ENCODE peak calls at places on chromosomes 2 and 18, in four cellular contexts. O is endodermal cell, L is mesendoderm, E is HCT116. R is an unnamed sample.

GRCh38 chr18:13374468-13375301 is 156.1 kb downstream of the LDLRAD4 start:
- DNase-seq in O (peak; percentile 47), L (peak; percentile 77), E (no peak), R (no peak)

GRCh38 chr2:159497857-159498256 is 118.5 kb downstream of the BAZ2B start:
- DNase-seq in O (no peak), L (no peak), E (peak; percentile 13), R (no peak)

GRCh38 chr2:67463810-67464209 is 66.7 kb downstream of the ETAA1 start:
- DNase-seq in O (no peak), L (no peak), E (peak; percentile 64), R (no peak)

GRCh38 chr2:104867351-104868080 is 13.6 kb downstream of the POU3F3 start:
- DNase-seq in O (peak; percentile 81), L (peak; percentile 43), E (no peak), R (peak; percentile 68)

GRCh38 chr2:71535526-71535925 is 82.2 kb downstream of the DYSF start:
- DNase-seq in O (peak; percentile 48), L (no peak), E (no peak), R (no peak)

GRCh38 chr18:51211552-51211951 is 14.1 kb upstream of the MEX3C start:
- DNase-seq in O (no peak), L (no peak), E (no peak), R (no peak)

GRCh38 chr2:220227272-220227920 is 600.0 kb downstream of the SLC4A3 start:
- DNase-seq in O (no peak), L (no peak), E (no peak), R (no peak)

GRCh38 chr2:143833258-143833657 is 686.7 kb downstream of the ZEB2 start:
- DNase-seq in O (no peak), L (no peak), E (no peak), R (peak; percentile 18)

GRCh38 chr2:117618607-117619006 is 195.9 kb upstream of the DDX18 start:
- DNase-seq in O (no peak), L (no peak), E (no peak), R (no peak)

GRCh38 chr2:108911807-108912628 is 77.0 kb downstream of the EDAR start:
- DNase-seq in O (peak; percentile 34), L (no peak), E (no peak), R (no peak)

GRCh38 chr2:198055726-198056125 is 251.3 kb downstream of the PLCL1 start:
- DNase-seq in O (no peak), L (peak; percentile 19), E (no peak), R (no peak)

GRCh38 chr2:105287692-105288091 is 41.8 kb downstream of the TGFBRAP1 start:
- DNase-seq in O (peak; percentile 79), L (peak; percentile 70), E (peak; percentile 16), R (peak; percentile 56)

GRCh38 chr18:71808576-71808975 is 735.6 kb downstream of the CBLN2 start:
- DNase-seq in O (no peak), L (no peak), E (no peak), R (peak; percentile 3)

GRCh38 chr18:63043516-63043915 is 276.1 kb downstream of the BCL2 start:
- DNase-seq in O (no peak), L (no peak), E (no peak), R (no peak)

GRCh38 chr18:8661754-8662573 is 43.4 kb upstream of the MTCL1 start:
- DNase-seq in O (peak; percentile 96), L (peak; percentile 99), E (no peak), R (peak; percentile 83)

GRCh38 chr2:85662899-85663683 is 4.9 kb downstream of the SFTPB start:
- DNase-seq in O (peak; percentile 71), L (peak; percentile 89), E (peak; percentile 35), R (no peak)

GRCh38 chr2:105179469-105180372 is 61.8 kb upstream of the GPR45 start:
- DNase-seq in O (peak; percentile 74), L (peak; percentile 67), E (peak; percentile 89), R (peak; percentile 53)

GRCh38 chr18:44514106-44514505 is 166.6 kb upstream of the SETBP1 start:
- DNase-seq in O (no peak), L (no peak), E (no peak), R (no peak)

GRCh38 chr2:242060212-242060835 is 190.8 kb downstream of the RTP5 start:
- DNase-seq in O (peak; percentile 40), L (no peak), E (no peak), R (no peak)

GRCh38 chr2:241257419-241258032 is 57.9 kb downstream of the HDLBP start:
- DNase-seq in O (no peak), L (no peak), E (no peak), R (no peak)

GRCh38 chr18:44819944-44820510 is 139.3 kb downstream of the SETBP1 start:
- DNase-seq in O (peak; percentile 65), L (peak; percentile 43), E (no peak), R (no peak)

GRCh38 chr2:44751754-44752479 is 189.6 kb upstream of the SIX3 start:
- DNase-seq in O (peak; percentile 75), L (peak; percentile 79), E (no peak), R (no peak)

GRCh38 chr2:166057363-166058169 is 70.3 kb downstream of the SCN1A start:
- DNase-seq in O (no peak), L (peak; percentile 14), E (no peak), R (peak; percentile 26)

GRCh38 chr18:9506046-9506792 is 30.9 kb downstream of the RALBP1 start:
- DNase-seq in O (no peak), L (peak; percentile 45), E (no peak), R (peak; percentile 2)

GRCh38 chr2:162070228-162070918 is 3.6 kb downstream of the DPP4 start:
- DNase-seq in O (no peak), L (peak; percentile 43), E (no peak), R (no peak)

GRCh38 chr2:241945803-241946202 is 76.3 kb downstream of the RTP5 start:
- DNase-seq in O (no peak), L (no peak), E (no peak), R (no peak)

GRCh38 chr2:9897331-9897737 is 54.1 kb downstream of the TAF1B start:
- DNase-seq in O (no peak), L (peak; percentile 29), E (peak; percentile 65), R (peak; percentile 27)

GRCh38 chr18:45478889-45479288 is 136.4 kb upstream of the SLC14A2 start:
- DNase-seq in O (no peak), L (no peak), E (no peak), R (no peak)

GRCh38 chr2:2708575-2708974 is 377.5 kb upstream of the MYT1L start:
- DNase-seq in O (no peak), L (no peak), E (no peak), R (no peak)

GRCh38 chr2:176817061-176817565 is 395.5 kb upstream of the HNRNPA3 start:
- DNase-seq in O (peak; percentile 80), L (peak; percentile 65), E (no peak), R (peak; percentile 11)

GRCh38 chr2:176813526-176814179 is 398.9 kb upstream of the HNRNPA3 start:
- DNase-seq in O (no peak), L (peak; percentile 35), E (no peak), R (no peak)

GRCh38 chr2:176814274-176814673 is 398.3 kb upstream of the HNRNPA3 start:
- DNase-seq in O (no peak), L (no peak), E (no peak), R (no peak)

GRCh38 chr2:176812376-176812775 is 400.2 kb upstream of the HNRNPA3 start:
- DNase-seq in O (no peak), L (no peak), E (no peak), R (no peak)

GRCh38 chr2:176814740-176815367 is 397.7 kb upstream of the HNRNPA3 start:
- DNase-seq in O (no peak), L (no peak), E (peak; percentile 12), R (peak; percentile 38)
- H3K27ac ChIP-seq in O (no peak overlapping the region), L (no peak overlapping the region), E (no peak overlapping the region), R (no peak overlapping the region)

GRCh38 chr2:199581504-199581903 is 123.8 kb upstream of the SATB2 start:
- DNase-seq in O (no peak), L (no peak), E (no peak), R (no peak)
- H3K9ac ChIP-seq in O (no peak overlapping the region), L (no peak overlapping the region), E (no peak overlapping the region), R (no peak overlapping the region)

DNA sequence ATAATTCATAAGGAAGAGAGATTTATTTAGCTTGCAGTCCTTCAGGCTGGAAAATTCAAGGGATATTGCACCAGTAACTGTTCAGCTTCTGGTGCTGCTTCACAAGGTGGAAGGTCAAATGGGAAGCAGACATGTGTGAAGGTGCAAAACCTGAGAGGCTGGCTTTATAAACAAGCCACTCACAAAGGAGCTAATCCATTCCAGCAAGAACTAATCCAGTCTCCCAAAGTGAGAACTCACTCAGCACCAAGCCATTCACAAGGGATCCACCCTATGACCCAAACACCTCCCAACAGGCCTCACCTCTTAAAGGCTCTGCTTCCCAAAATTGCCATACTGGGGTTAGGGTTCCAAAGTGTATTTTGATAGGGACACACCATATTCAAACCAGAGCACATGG is 1018.4 kb upstream of the ACVR2A start:
- DNase-seq in O (no peak), L (peak; percentile 53), E (no peak), R (peak; percentile 54)
- H3K27ac ChIP-seq in O (no peak overlapping the region), L (no peak overlapping the region), E (no peak overlapping the region), R (no peak overlapping the region)

GRCh38 chr18:78765142-78765541 is 214.5 kb upstream of the SALL3 start:
- DNase-seq in O (no peak), L (no peak), E (no peak), R (no peak)
- H3K9ac ChIP-seq in O (no peak overlapping the region), L (no peak overlapping the region), E (no peak overlapping the region), R (no peak overlapping the region)

GRCh38 chr2:1605102-1605501 is 139.2 kb downstream of the PXDN start:
- DNase-seq in O (peak; percentile 84), L (peak; percentile 61), E (no peak), R (peak; percentile 32)
- H3K27ac ChIP-seq in O (peak overlapping the region; percentile 61), L (peak overlapping the region; percentile 21), E (no peak overlapping the region), R (no peak overlapping the region)

GRCh38 chr2:157245441-157246211 is 11.9 kb upstream of the GALNT5 start:
- DNase-seq in O (no peak), L (no peak), E (no peak), R (no peak)
- H3K9ac ChIP-seq in O (no peak overlapping the region), L (no peak overlapping the region), E (peak overlapping the region; percentile 56), R (no peak overlapping the region)

GRCh38 chr2:196915512-196916189 is 10.9 kb downstream of the PGAP1 start:
- DNase-seq in O (no peak), L (no peak), E (no peak), R (no peak)
- H3K27ac ChIP-seq in O (no peak overlapping the region), L (no peak overlapping the region), E (no peak overlapping the region), R (no peak overlapping the region)

DNA sequence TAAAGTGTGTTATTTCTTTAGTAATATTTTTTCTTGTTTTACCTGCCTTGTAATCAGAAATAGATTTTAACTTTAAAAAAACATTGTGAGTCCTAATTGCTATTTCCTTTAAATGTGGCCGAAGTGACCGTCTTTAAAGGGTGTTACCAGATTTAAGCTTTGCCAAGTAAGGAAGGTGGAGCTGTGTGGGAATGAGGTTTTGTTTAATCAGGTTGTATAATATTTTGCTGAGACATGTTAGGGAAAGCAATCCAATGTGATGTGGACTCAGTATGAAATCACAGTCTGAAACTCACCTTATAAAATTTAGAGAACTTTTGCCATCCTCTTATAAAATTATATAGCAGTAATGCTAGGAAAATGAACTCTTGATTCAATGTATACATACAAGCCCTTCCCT is 32.9 kb upstream of the ITPRID2 start:
- DNase-seq in O (no peak), L (no peak), E (no peak), R (no peak)
- H3K9ac ChIP-seq in O (no peak overlapping the region), L (no peak overlapping the region), E (no peak overlapping the region), R (no peak overlapping the region)

DNA sequence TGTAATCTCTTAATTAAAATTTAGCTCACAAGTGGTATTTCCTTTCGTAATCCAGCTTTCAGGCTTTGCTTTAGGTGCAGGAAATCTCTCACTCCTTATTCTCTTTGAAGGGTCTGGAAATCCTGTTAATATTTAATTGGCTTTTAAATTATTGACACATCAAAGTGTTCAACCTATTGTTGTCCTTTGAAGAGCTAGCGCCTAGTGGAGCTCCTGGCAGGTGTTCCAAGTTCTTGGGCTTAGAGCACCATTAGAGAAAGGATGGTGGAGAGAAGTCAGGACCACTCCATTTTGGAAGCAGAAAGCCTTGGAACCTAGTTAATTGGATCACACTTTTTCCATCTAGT is 92.4 kb downstream of the CABLES1 start:
- DNase-seq in O (no peak), L (no peak), E (no peak), R (no peak)
- H3K27ac ChIP-seq in O (no peak overlapping the region), L (no peak overlapping the region), E (no peak overlapping the region), R (no peak overlapping the region)